ENCODE peak calls at places on chromosomes 11 and 22, in ten cellular contexts. Y is KG1, S is anterior cingulate cortex, X is smooth muscle cell of the brain vasculature, D is ACHN, W is uterus, L is COR-L47, G is pancreas, H is astrocyte of the spinal cord, C is NCI-H1092. B is an unnamed sample.

GRCh38 chr11:125772834-125773505 is 5.7 kb downstream of the PATE2 start:
- DNase-seq in Y (no peak), S (no peak), X (no peak), D (no peak), W (no peak), L (no peak), G (no peak), H (peak), C (no peak), B (no peak)

GRCh38 chr11:110148775-110149744 is 55.9 kb downstream of the ZC3H12C start:
- DNase-seq in Y (no peak), S (no peak), X (no peak), D (peak), W (no peak), L (no peak), G (no peak), H (peak), C (no peak), B (no peak)

GRCh38 chr11:64230209-64230984 is at the start of gene DNAJC4:
- DNase-seq in Y (peak), S (peak), X (peak), D (peak), W (peak), L (peak), G (peak), H (peak), C (peak), B (peak)

GRCh38 chr11:68659158-68659921 is 25.0 kb upstream of the GAL start:
- DNase-seq in Y (no peak), S (no peak), X (peak), D (no peak), W (peak), L (peak), G (no peak), H (peak), C (peak), B (no peak)

GRCh38 chr11:4038973-4039372 is 55.6 kb upstream of the RRM1 start:
- DNase-seq in Y (no peak), S (no peak), X (no peak), D (no peak), W (no peak), L (no peak), G (no peak), H (peak), C (no peak), B (no peak)

GRCh38 chr22:44703269-44703870 is 1.4 kb downstream of the PRR5 start:
- DNase-seq in Y (no peak), S (no peak), X (no peak), D (no peak), W (no peak), L (no peak), G (no peak), H (no peak), C (no peak), B (no peak)

GRCh38 chr11:19432370-19433163 is 191.8 kb upstream of the E2F8 start:
- DNase-seq in Y (no peak), S (no peak), X (no peak), D (peak), W (no peak), L (no peak), G (no peak), H (peak), C (no peak), B (no peak)

GRCh38 chr11:134333312-134333711 is 1.5 kb downstream of the GLB1L2 start:
- DNase-seq in Y (no peak), S (no peak), X (no peak), D (no peak), W (peak), L (no peak), G (no peak), H (no peak), C (no peak), B (no peak)

GRCh38 chr11:64123102-64123434 is 42.8 kb downstream of the MACROD1 start:
- DNase-seq in Y (no peak), S (peak), X (no peak), D (no peak), W (no peak), L (no peak), G (peak), H (no peak), C (peak), B (no peak)

GRCh38 chr11:3959015-3959917 is 103.8 kb downstream of the STIM1 start:
- DNase-seq in Y (no peak), S (no peak), X (no peak), D (peak), W (no peak), L (no peak), G (no peak), H (peak), C (no peak), B (no peak)

GRCh38 chr22:49938565-49939136 is 20.2 kb downstream of the CRELD2 start:
- DNase-seq in Y (no peak), S (no peak), X (no peak), D (no peak), W (no peak), L (no peak), G (peak), H (no peak), C (no peak), B (no peak)

GRCh38 chr22:43172191-43172590 is 14.7 kb downstream of the TTLL12 start:
- DNase-seq in Y (no peak), S (no peak), X (no peak), D (no peak), W (no peak), L (no peak), G (no peak), H (no peak), C (no peak), B (no peak)

GRCh38 chr11:123561046-123561781 is 93.2 kb downstream of the SCN3B start:
- DNase-seq in Y (no peak), S (peak), X (no peak), D (no peak), W (peak), L (peak), G (no peak), H (peak), C (peak), B (no peak)

GRCh38 chr22:36954251-36955014 is 41.0 kb downstream of the CSF2RB start:
- DNase-seq in Y (no peak), S (no peak), X (no peak), D (no peak), W (no peak), L (no peak), G (no peak), H (no peak), C (no peak), B (no peak)

GRCh38 chr22:36927671-36928070 is 14.2 kb downstream of the CSF2RB start:
- DNase-seq in Y (no peak), S (no peak), X (no peak), D (no peak), W (no peak), L (no peak), G (no peak), H (no peak), C (no peak), B (no peak)

GRCh38 chr11:126893796-126894195 is 106.8 kb downstream of the KIRREL3 start:
- DNase-seq in Y (no peak), S (no peak), X (no peak), D (no peak), W (no peak), L (no peak), G (no peak), H (no peak), C (no peak), B (no peak)